ENCODE peak calls at places on chromosomes 16 and 17, in nine cellular contexts. L is upper lobe of right lung, S is lower lobe of right lung, H is cardiac muscle cell, F is neural progenitor cell, Z is MM.1S, E is ascending aorta, X is upper lobe of left lung, N is neuronal stem cell. V is an unnamed sample.
A peak's percentile ranks its signal among the peaks of the same experiment; 100 is the strongest.

GRCh38 chr17:4444782-4445473 is 11.2 kb downstream of the SPNS3 start:
- DNase-seq in N (no peak), L (peak; percentile 81), X (no peak), E (no peak), Z (no peak), S (peak; percentile 82), H (peak; percentile 27), F (no peak), V (no peak)

GRCh38 chr17:63571632-63572310 is 21.5 kb downstream of the DCAF7 start:
- DNase-seq in X (no peak), Z (no peak), F (no peak), H (peak; percentile 60), E (no peak), S (no peak), L (no peak), N (no peak), V (no peak)

GRCh38 chr17:36934144-36934758 is 3.0 kb upstream of the LHX1 start:
- DNase-seq in S (no peak), X (no peak), N (no peak), E (no peak), Z (no peak), F (peak; percentile 60), H (no peak), L (peak; percentile 48), V (no peak)

GRCh38 chr17:10316986-10317834 is 55.6 kb downstream of the MYH13 start:
- DNase-seq in N (no peak), S (peak; percentile 81), H (peak; percentile 78), E (no peak), F (peak; percentile 72), Z (peak; percentile 46), L (peak; percentile 84), X (no peak), V (no peak)

GRCh38 chr17:80160536-80160935 is 9.3 kb upstream of the CARD14 start:
- DNase-seq in N (no peak), H (no peak), S (no peak), L (no peak), E (no peak), F (no peak), Z (no peak), X (no peak), V (no peak)

GRCh38 chr16:12609937-12610699 is 193.6 kb downstream of the CPPED1 start:
- DNase-seq in N (no peak), H (no peak), L (no peak), S (no peak), Z (no peak), E (no peak), F (no peak), X (no peak), V (no peak)

GRCh38 chr17:81865733-81866439 is 5.3 kb downstream of the ARHGDIA start:
- DNase-seq in L (no peak), E (no peak), S (no peak), Z (peak; percentile 5), N (no peak), H (peak; percentile 44), X (peak; percentile 63), F (no peak), V (no peak)

GRCh38 chr16:67948015-67948414 is 4.1 kb upstream of the LCAT start:
- DNase-seq in Z (no peak), H (no peak), F (no peak), L (no peak), S (no peak), N (no peak), E (no peak), X (no peak), V (no peak)

GRCh38 chr17:965311-965989 is 14.1 kb downstream of the NXN start:
- DNase-seq in Z (no peak), F (no peak), X (no peak), E (no peak), N (no peak), S (no peak), H (no peak), L (no peak), V (no peak)

GRCh38 chr16:26334218-26335111 is 642.7 kb downstream of the HS3ST4 start:
- DNase-seq in H (no peak), L (no peak), S (no peak), F (peak; percentile 18), Z (no peak), E (no peak), N (no peak), X (no peak), V (no peak)

GRCh38 chr16:89365044-89365467 is 125.3 kb downstream of the ANKRD11 start:
- DNase-seq in X (no peak), E (no peak), S (no peak), N (no peak), H (peak; percentile 60), F (no peak), L (no peak), Z (no peak), V (no peak)

GRCh38 chr17:44402564-44403172 is 13.2 kb upstream of the ITGA2B start:
- DNase-seq in Z (peak; percentile 86), X (no peak), E (no peak), F (no peak), L (no peak), N (no peak), S (no peak), H (no peak), V (no peak)

GRCh38 chr17:18362509-18363020 is 785 bp downstream of the SHMT1 start:
- DNase-seq in H (peak; percentile 57), X (no peak), N (peak; percentile 9), L (peak; percentile 86), F (peak; percentile 55), Z (peak; percentile 21), E (no peak), S (peak; percentile 82), V (no peak)

GRCh38 chr17:36861531-36861930 is 75.7 kb upstream of the LHX1 start:
- DNase-seq in F (no peak), H (no peak), Z (no peak), E (no peak), L (no peak), N (no peak), X (no peak), S (no peak), V (no peak)

GRCh38 chr16:74841469-74841868 is 66.8 kb upstream of the FA2H start:
- DNase-seq in H (no peak), L (no peak), E (no peak), Z (no peak), X (no peak), F (no peak), S (no peak), N (no peak), V (no peak)

GRCh38 chr16:11497329-11497805 is 89.4 kb downstream of the LITAF start:
- DNase-seq in Z (peak; percentile 64), L (peak; percentile 93), S (peak; percentile 93), N (no peak), X (peak; percentile 88), F (peak; percentile 66), E (peak; percentile 94), H (peak; percentile 65), V (no peak)

GRCh38 chr17:29129731-29130130 is 50.5 kb downstream of the MYO18A start:
- DNase-seq in L (no peak), E (no peak), S (peak; percentile 56), N (no peak), Z (no peak), H (no peak), X (no peak), F (no peak), V (no peak)
- H3K27ac ChIP-seq in L (no peak overlapping the region), E (no peak overlapping the region), S (no peak overlapping the region), N (no peak overlapping the region), Z (no peak overlapping the region), H (peak overlapping the region; percentile 10), X (no peak overlapping the region), F (no peak overlapping the region), V (no peak overlapping the region)

GRCh38 chr17:14886200-14886739 is 378.9 kb downstream of the PMP22 start:
- DNase-seq in X (no peak), H (no peak), F (peak; percentile 28), N (no peak), S (no peak), Z (peak; percentile 29), E (no peak), L (no peak), V (no peak)
- H3K9me3 ChIP-seq in X (peaks cover 17% of the 10 kb centered on the region), H (no peaks in the 10 kb centered on the region), F (peaks cover 12% of the 10 kb centered on the region), N (peaks cover 70% of the 10 kb centered on the region), S (peaks cover 25% of the 10 kb centered on the region), Z (no peaks in the 10 kb centered on the region), E (peaks cover 8% of the 10 kb centered on the region), L (peaks cover 8% of the 10 kb centered on the region), V (peaks cover 19% of the 10 kb centered on the region)

DNA sequence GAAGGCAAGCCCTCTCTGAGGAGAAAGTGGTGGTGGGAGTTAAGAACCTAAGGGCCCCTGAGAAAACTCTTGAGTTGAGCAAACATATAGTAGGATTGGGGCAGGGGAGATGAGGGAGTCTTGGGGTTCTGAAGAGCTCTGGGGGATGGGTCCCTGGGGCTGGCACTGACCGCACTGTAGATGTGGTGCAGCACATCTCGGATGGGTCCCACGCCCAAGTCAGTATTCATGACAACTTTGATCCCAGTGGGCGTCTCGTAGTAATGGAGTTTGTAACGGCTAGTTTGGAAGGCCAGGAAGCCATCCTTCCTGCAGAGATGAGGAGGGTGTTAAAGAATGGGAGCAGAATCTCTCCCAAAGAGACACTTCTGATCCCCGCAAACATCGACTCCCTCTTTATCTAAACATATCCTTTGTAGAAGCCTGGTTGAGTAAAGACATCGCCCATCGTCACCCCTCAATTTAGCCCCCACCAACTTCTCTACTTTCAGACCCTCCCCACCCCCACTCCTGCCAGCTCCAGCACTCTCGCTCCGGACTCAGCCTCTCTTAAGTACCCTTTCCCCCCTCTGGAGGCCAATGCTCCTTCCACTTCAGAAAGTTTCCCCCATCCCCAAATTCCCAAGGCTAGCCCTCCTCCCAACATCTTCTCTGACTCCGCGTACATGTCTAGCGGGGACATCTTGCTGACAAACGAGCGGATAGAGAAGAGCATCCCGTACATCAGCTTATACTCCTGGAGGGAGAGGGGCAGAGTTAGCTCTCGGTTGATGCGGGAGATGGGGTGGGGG is 710 bp downstream of the TRAPPC1 start:
- DNase-seq in N (no peak), F (no peak), E (no peak), X (no peak), L (no peak), H (no peak), S (no peak), Z (no peak), V (no peak)
- H3K27ac ChIP-seq in N (no peak overlapping the region), F (no peak overlapping the region), E (peak overlapping the region; percentile 57), X (peak overlapping the region; percentile 89), L (peak overlapping the region; percentile 85), H (no peak overlapping the region), S (peak overlapping the region; percentile 82), Z (no peak overlapping the region), V (peak overlapping the region; percentile 83)

GRCh38 chr17:52957411-52957810 is 798.9 kb upstream of the CA10 start:
- DNase-seq in S (no peak), Z (no peak), F (no peak), X (no peak), N (no peak), L (no peak), H (no peak), E (no peak), V (no peak)
- H3K9me3 ChIP-seq in S (no peaks in the 10 kb centered on the region), Z (no peaks in the 10 kb centered on the region), F (no peaks in the 10 kb centered on the region), X (no peaks in the 10 kb centered on the region), N (no peaks in the 10 kb centered on the region), L (no peaks in the 10 kb centered on the region), H (no peaks in the 10 kb centered on the region), E (no peaks in the 10 kb centered on the region), V (no peaks in the 10 kb centered on the region)

GRCh38 chr17:55268649-55269480 is 4.1 kb downstream of the HLF start:
- DNase-seq in H (no peak), N (no peak), E (no peak), Z (no peak), L (no peak), X (no peak), S (no peak), F (no peak), V (no peak)
- H3K27ac ChIP-seq in H (no peak overlapping the region), N (no peak overlapping the region), E (peak overlapping the region; percentile 85), Z (no peak overlapping the region), L (peak overlapping the region; percentile 14), X (peak overlapping the region; percentile 51), S (no peak overlapping the region), F (no peak overlapping the region), V (no peak overlapping the region)